ENCODE peak calls at places on chromosomes 7 and 10, in five cellular contexts. One of them, this sample, is unnamed. For H3K27me3, the result is how much of the 10 kb centered on the place peaks cover.

GRCh38 chr10:88006261-88006660 is 142.8 kb downstream of the PTEN start:
- DNase-seq in adrenal gland: peak
- DNase-seq in H1: no peak
- DNase-seq in cardiac muscle cell: no peak
- DNase-seq in CD8-positive, alpha-beta memory T cell: no peak
- DNase-seq in this sample: no peak

GRCh38 chr10:96606216-96606615 is 19.4 kb upstream of the TM9SF3 start:
- DNase-seq in adrenal gland: no peak
- DNase-seq in H1: no peak
- DNase-seq in cardiac muscle cell: no peak
- DNase-seq in CD8-positive, alpha-beta memory T cell: no peak
- DNase-seq in this sample: no peak

GRCh38 chr7:157886261-157886660 is 549.5 kb downstream of the DNAJB6 start:
- DNase-seq in adrenal gland: no peak
- DNase-seq in H1: no peak
- DNase-seq in cardiac muscle cell: no peak
- DNase-seq in CD8-positive, alpha-beta memory T cell: no peak
- DNase-seq in this sample: peak

GRCh38 chr10:79608505-79609375 is 2.0 kb upstream of the SFTPA1 start:
- DNase-seq in adrenal gland: no peak
- DNase-seq in H1: peak
- DNase-seq in cardiac muscle cell: peak
- DNase-seq in CD8-positive, alpha-beta memory T cell: no peak
- DNase-seq in this sample: no peak

GRCh38 chr7:39460486-39460885 is 105.7 kb upstream of the YAE1 start:
- DNase-seq in adrenal gland: no peak
- DNase-seq in H1: no peak
- DNase-seq in cardiac muscle cell: no peak
- DNase-seq in CD8-positive, alpha-beta memory T cell: no peak
- DNase-seq in this sample: no peak

GRCh38 chr10:49592726-49593563 is 17.2 kb upstream of the SLC18A3 start:
- DNase-seq in adrenal gland: peak
- DNase-seq in H1: peak
- DNase-seq in cardiac muscle cell: peak
- DNase-seq in CD8-positive, alpha-beta memory T cell: peak
- DNase-seq in this sample: peak

GRCh38 chr7:17558558-17559332 is 260.3 kb downstream of the AHR start:
- DNase-seq in adrenal gland: no peak
- DNase-seq in H1: no peak
- DNase-seq in cardiac muscle cell: no peak
- DNase-seq in CD8-positive, alpha-beta memory T cell: no peak
- DNase-seq in this sample: no peak

GRCh38 chr7:74030861-74031260 is 2.9 kb downstream of the ELN start:
- DNase-seq in adrenal gland: no peak
- DNase-seq in H1: no peak
- DNase-seq in cardiac muscle cell: no peak
- DNase-seq in CD8-positive, alpha-beta memory T cell: no peak
- DNase-seq in this sample: no peak

GRCh38 chr10:115659616-115660015 is 566.5 kb downstream of the ATRNL1 start:
- DNase-seq in adrenal gland: no peak
- DNase-seq in H1: no peak
- DNase-seq in cardiac muscle cell: no peak
- DNase-seq in CD8-positive, alpha-beta memory T cell: no peak
- DNase-seq in this sample: no peak

DNA sequence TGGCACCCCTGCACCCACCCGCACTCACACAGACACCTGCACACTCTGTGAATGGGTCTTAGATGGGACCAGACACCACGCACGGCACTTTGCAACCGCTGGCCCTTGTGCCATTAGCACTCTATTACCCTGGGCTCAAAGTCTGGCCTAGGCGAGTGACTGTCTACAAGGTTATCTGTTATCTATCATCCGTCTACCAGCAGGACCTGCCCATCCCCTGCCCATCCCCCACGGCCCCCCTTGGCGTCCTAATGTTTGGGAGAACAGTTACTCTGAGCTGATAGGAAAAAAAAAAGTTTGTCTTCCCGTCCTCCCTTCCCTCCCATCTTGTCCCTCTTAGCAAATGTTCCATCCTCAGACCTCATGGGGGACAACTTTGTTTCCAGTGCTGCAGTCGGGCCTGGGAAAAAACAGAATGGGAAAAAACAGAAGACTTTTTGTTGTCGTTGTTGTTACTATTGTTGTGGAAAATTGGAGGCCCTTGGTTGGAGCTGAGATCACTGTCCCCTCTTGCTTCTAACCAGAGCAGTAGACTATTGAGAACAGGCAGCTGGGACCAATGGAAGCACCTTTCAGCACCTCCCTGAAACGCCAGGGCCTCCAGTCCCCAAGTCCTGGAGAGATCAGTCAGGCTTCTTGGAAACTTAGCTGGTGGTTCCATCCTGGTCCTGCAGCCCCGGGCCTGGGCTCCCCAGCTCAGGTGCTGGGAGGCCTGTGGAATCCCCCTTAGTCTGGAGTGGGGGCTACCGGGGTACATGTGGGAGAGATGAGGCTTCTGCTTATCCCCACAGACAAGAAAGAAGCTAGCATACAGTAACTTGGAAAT is 12.2 kb downstream of the UNCX start:
- DNase-seq in adrenal gland: no peak
- DNase-seq in H1: peak
- DNase-seq in cardiac muscle cell: no peak
- DNase-seq in CD8-positive, alpha-beta memory T cell: no peak
- DNase-seq in this sample: no peak
- H3K27me3 ChIP-seq in adrenal gland: half or more
- H3K27me3 ChIP-seq in H1: half or more
- H3K27me3 ChIP-seq in cardiac muscle cell: half or more
- H3K27me3 ChIP-seq in CD8-positive, alpha-beta memory T cell: half or more
- H3K27me3 ChIP-seq in this sample: under half

GRCh38 chr7:98281757-98282652 is 519 bp downstream of the BRI3 start:
- DNase-seq in adrenal gland: peak
- DNase-seq in H1: no peak
- DNase-seq in cardiac muscle cell: no peak
- DNase-seq in CD8-positive, alpha-beta memory T cell: no peak
- DNase-seq in this sample: peak
- H3K27ac ChIP-seq in adrenal gland: peak
- H3K27ac ChIP-seq in H1: no peak
- H3K27ac ChIP-seq in cardiac muscle cell: peak
- H3K27ac ChIP-seq in CD8-positive, alpha-beta memory T cell: peak
- H3K27ac ChIP-seq in this sample: peak

GRCh38 chr7:126699707-126700106 is 553.0 kb downstream of the GRM8 start:
- DNase-seq in adrenal gland: no peak
- DNase-seq in H1: no peak
- DNase-seq in cardiac muscle cell: no peak
- DNase-seq in CD8-positive, alpha-beta memory T cell: no peak
- DNase-seq in this sample: no peak

GRCh38 chr7:126698909-126699308 is 553.8 kb downstream of the GRM8 start:
- DNase-seq in adrenal gland: no peak
- DNase-seq in H1: no peak
- DNase-seq in cardiac muscle cell: no peak
- DNase-seq in CD8-positive, alpha-beta memory T cell: no peak
- DNase-seq in this sample: no peak

GRCh38 chr7:126698446-126698845 is 554.3 kb downstream of the GRM8 start:
- DNase-seq in adrenal gland: no peak
- DNase-seq in H1: no peak
- DNase-seq in cardiac muscle cell: no peak
- DNase-seq in CD8-positive, alpha-beta memory T cell: no peak
- DNase-seq in this sample: no peak

GRCh38 chr7:126696236-126696635 is 556.5 kb downstream of the GRM8 start:
- DNase-seq in adrenal gland: no peak
- DNase-seq in H1: no peak
- DNase-seq in cardiac muscle cell: no peak
- DNase-seq in CD8-positive, alpha-beta memory T cell: no peak
- DNase-seq in this sample: no peak

DNA sequence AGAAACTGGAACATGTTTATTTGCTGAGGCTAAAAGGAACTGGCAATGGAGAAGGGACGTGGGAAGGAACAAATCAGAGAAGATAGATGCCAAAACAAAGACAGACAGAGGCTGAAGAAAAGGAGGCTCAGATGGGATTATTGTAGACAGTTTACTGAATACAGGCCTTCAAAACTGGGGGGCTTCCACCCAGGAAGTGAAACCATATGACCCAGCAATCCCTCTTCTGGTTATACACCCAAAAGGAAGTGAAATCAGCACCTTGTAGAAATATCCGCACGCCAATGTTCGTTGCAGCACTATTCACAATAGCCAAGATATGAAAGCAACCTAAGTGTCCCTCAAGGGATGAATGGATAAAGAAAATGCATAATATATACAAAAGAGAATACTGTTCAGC is 556.1 kb downstream of the GRM8 start:
- DNase-seq in adrenal gland: no peak
- DNase-seq in H1: no peak
- DNase-seq in cardiac muscle cell: no peak
- DNase-seq in CD8-positive, alpha-beta memory T cell: no peak
- DNase-seq in this sample: no peak
- H3K4me3 ChIP-seq in adrenal gland: no peak
- H3K4me3 ChIP-seq in H1: no peak
- H3K4me3 ChIP-seq in cardiac muscle cell: no peak
- H3K4me3 ChIP-seq in CD8-positive, alpha-beta memory T cell: no peak
- H3K4me3 ChIP-seq in this sample: no peak

GRCh38 chr7:120998525-120998924 is 10.0 kb downstream of the CPED1 start:
- DNase-seq in adrenal gland: no peak
- DNase-seq in H1: no peak
- DNase-seq in cardiac muscle cell: no peak
- DNase-seq in CD8-positive, alpha-beta memory T cell: no peak
- DNase-seq in this sample: no peak

GRCh38 chr7:120996983-120997334 is 8.4 kb downstream of the CPED1 start:
- DNase-seq in adrenal gland: no peak
- DNase-seq in H1: no peak
- DNase-seq in cardiac muscle cell: no peak
- DNase-seq in CD8-positive, alpha-beta memory T cell: no peak
- DNase-seq in this sample: no peak

GRCh38 chr7:120997902-120998301 is 9.4 kb downstream of the CPED1 start:
- DNase-seq in adrenal gland: no peak
- DNase-seq in H1: no peak
- DNase-seq in cardiac muscle cell: no peak
- DNase-seq in CD8-positive, alpha-beta memory T cell: no peak
- DNase-seq in this sample: no peak

GRCh38 chr7:121000091-121000983 is 11.8 kb downstream of the CPED1 start:
- DNase-seq in adrenal gland: no peak
- DNase-seq in H1: no peak
- DNase-seq in cardiac muscle cell: no peak
- DNase-seq in CD8-positive, alpha-beta memory T cell: no peak
- DNase-seq in this sample: no peak

DNA sequence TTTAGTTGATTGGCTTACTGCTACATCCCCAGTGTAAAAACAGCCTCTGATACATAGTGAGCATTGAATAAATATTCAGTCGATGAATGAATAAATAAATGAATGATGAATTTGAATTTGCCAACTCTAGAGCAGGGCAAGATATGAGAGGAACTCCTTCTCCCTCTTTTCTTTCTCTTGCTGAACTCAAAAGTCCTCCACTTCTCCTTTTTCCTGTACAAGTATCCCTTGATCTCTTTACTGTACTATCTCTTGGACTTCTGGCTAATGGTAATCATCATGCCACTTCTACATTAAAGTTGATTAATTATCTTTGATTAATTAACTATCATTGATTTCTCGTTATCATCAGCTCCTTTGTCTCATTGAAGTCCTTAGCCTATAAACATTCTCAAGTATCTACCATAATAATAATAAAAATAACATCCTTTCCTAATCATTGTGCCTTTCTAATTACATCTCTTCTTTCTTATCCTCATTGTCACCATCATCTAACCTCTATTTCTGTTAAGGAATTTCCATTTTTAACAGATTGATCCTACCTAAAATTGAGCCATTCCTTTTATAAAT is 10.6 kb downstream of the CPED1 start:
- DNase-seq in adrenal gland: no peak
- DNase-seq in H1: no peak
- DNase-seq in cardiac muscle cell: no peak
- DNase-seq in CD8-positive, alpha-beta memory T cell: no peak
- DNase-seq in this sample: no peak
- H3K27me3 ChIP-seq in adrenal gland: under half
- H3K27me3 ChIP-seq in H1: under half
- H3K27me3 ChIP-seq in cardiac muscle cell: under half
- H3K27me3 ChIP-seq in CD8-positive, alpha-beta memory T cell: under half
- H3K27me3 ChIP-seq in this sample: under half

GRCh38 chr10:34808789-34809745 is 6.0 kb downstream of the PARD3 start:
- DNase-seq in adrenal gland: peak
- DNase-seq in H1: no peak
- DNase-seq in cardiac muscle cell: peak
- DNase-seq in CD8-positive, alpha-beta memory T cell: no peak
- DNase-seq in this sample: no peak

GRCh38 chr10:34809796-34810195 is 5.3 kb downstream of the PARD3 start:
- DNase-seq in adrenal gland: no peak
- DNase-seq in H1: no peak
- DNase-seq in cardiac muscle cell: no peak
- DNase-seq in CD8-positive, alpha-beta memory T cell: no peak
- DNase-seq in this sample: no peak

GRCh38 chr10:34811126-34811967 is 3.7 kb downstream of the PARD3 start:
- DNase-seq in adrenal gland: no peak
- DNase-seq in H1: no peak
- DNase-seq in cardiac muscle cell: no peak
- DNase-seq in CD8-positive, alpha-beta memory T cell: no peak
- DNase-seq in this sample: no peak

GRCh38 chr10:34811968-34812514 is 3.1 kb downstream of the PARD3 start:
- DNase-seq in adrenal gland: no peak
- DNase-seq in H1: no peak
- DNase-seq in cardiac muscle cell: no peak
- DNase-seq in CD8-positive, alpha-beta memory T cell: no peak
- DNase-seq in this sample: no peak

GRCh38 chr10:34808336-34808735 is 6.8 kb downstream of the PARD3 start:
- DNase-seq in adrenal gland: no peak
- DNase-seq in H1: no peak
- DNase-seq in cardiac muscle cell: no peak
- DNase-seq in CD8-positive, alpha-beta memory T cell: no peak
- DNase-seq in this sample: no peak
- H3K27ac ChIP-seq in adrenal gland: no peak
- H3K27ac ChIP-seq in H1: no peak
- H3K27ac ChIP-seq in cardiac muscle cell: no peak
- H3K27ac ChIP-seq in CD8-positive, alpha-beta memory T cell: no peak
- H3K27ac ChIP-seq in this sample: no peak

GRCh38 chr10:11409357-11409756 is 202.1 kb downstream of the USP6NL start:
- DNase-seq in adrenal gland: no peak
- DNase-seq in H1: no peak
- DNase-seq in cardiac muscle cell: no peak
- DNase-seq in CD8-positive, alpha-beta memory T cell: no peak
- DNase-seq in this sample: no peak

GRCh38 chr10:11404931-11405330 is 206.5 kb downstream of the USP6NL start:
- DNase-seq in adrenal gland: no peak
- DNase-seq in H1: no peak
- DNase-seq in cardiac muscle cell: no peak
- DNase-seq in CD8-positive, alpha-beta memory T cell: no peak
- DNase-seq in this sample: no peak

GRCh38 chr10:11411926-11412545 is 199.4 kb downstream of the USP6NL start:
- DNase-seq in adrenal gland: no peak
- DNase-seq in H1: no peak
- DNase-seq in cardiac muscle cell: no peak
- DNase-seq in CD8-positive, alpha-beta memory T cell: no peak
- DNase-seq in this sample: no peak

GRCh38 chr10:11406746-11407145 is 204.7 kb downstream of the USP6NL start:
- DNase-seq in adrenal gland: no peak
- DNase-seq in H1: no peak
- DNase-seq in cardiac muscle cell: no peak
- DNase-seq in CD8-positive, alpha-beta memory T cell: no peak
- DNase-seq in this sample: no peak

DNA sequence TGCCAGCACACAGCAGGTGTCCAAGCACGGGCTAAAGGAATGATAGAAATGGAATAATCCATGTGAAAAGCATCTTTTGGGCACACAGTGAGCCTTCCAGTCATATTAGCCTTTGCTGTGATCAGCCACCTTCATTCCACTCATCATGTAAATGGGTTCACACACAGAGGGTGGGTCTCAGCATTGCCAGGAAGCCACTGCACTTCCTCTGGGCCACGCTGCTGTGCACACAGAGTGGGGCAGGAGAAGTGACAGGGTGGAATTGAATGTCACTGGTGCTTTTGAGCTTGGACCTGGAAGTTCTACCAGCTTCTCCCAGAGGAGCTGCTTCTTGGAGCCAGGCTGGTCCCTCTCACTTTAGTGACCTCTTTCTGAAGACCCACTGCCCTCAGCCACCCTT is 203.5 kb downstream of the USP6NL start:
- DNase-seq in adrenal gland: no peak
- DNase-seq in H1: no peak
- DNase-seq in cardiac muscle cell: no peak
- DNase-seq in CD8-positive, alpha-beta memory T cell: no peak
- DNase-seq in this sample: no peak
- H3K4me3 ChIP-seq in adrenal gland: no peak
- H3K4me3 ChIP-seq in H1: no peak
- H3K4me3 ChIP-seq in cardiac muscle cell: no peak
- H3K4me3 ChIP-seq in CD8-positive, alpha-beta memory T cell: peak
- H3K4me3 ChIP-seq in this sample: peak